ENCODE peak calls at places on chromosome 15, in four cellular contexts. Z is GM13976; F is activated naive CD4-positive, alpha-beta T cell treated with anti-CD3 and anti-CD28 coated beads for 36 hours; G is Jurkat, Clone E6-1. N is an unnamed sample.

GRCh38 chr15:63061971-63062370 is 19.4 kb downstream of the TPM1 start:
- DNase-seq in Z (no peak), F (no peak), G (no peak), N (no peak)

GRCh38 chr15:35507932-35508638 is 37.9 kb downstream of the DPH6 start:
- DNase-seq in F (no peak), G (no peak), Z (no peak), N (no peak)

GRCh38 chr15:36465304-36465703 is 114.1 kb upstream of the CDIN1 start:
- DNase-seq in G (no peak), Z (no peak), F (no peak), N (no peak)

GRCh38 chr15:89642106-89642505 is 13.2 kb downstream of the KIF7 start:
- DNase-seq in G (no peak), F (no peak), Z (no peak), N (no peak)

GRCh38 chr15:67105065-67105951 is 39.9 kb downstream of the SMAD3 start:
- DNase-seq in F (no peak), G (no peak), Z (no peak), N (no peak)

GRCh38 chr15:79779739-79780138 is 117.1 kb downstream of the MTHFS start:
- DNase-seq in G (no peak), F (peak), Z (peak), N (no peak)

GRCh38 chr15:47331796-47332480 is 385.4 kb upstream of the SEMA6D start:
- DNase-seq in Z (no peak), F (no peak), G (no peak), N (no peak)

GRCh38 chr15:39153058-39153457 is 427.8 kb upstream of the THBS1 start:
- DNase-seq in F (no peak), Z (no peak), G (no peak), N (no peak)

GRCh38 chr15:85329561-85330421 is 50.6 kb upstream of the AKAP13 start:
- DNase-seq in F (peak), G (peak), Z (peak), N (no peak)

GRCh38 chr15:43370310-43370974 is 401 bp downstream of the ZSCAN29 start:
- DNase-seq in G (no peak), F (peak), Z (no peak), N (no peak)

GRCh38 chr15:60971719-60972118 is 257.4 kb downstream of the RORA start:
- DNase-seq in F (no peak), Z (no peak), G (no peak), N (no peak)

GRCh38 chr15:70512772-70513362 is 250.5 kb downstream of the UACA start:
- DNase-seq in F (peak), G (peak), Z (peak), N (no peak)

GRCh38 chr15:45378913-45379262 is 544 bp upstream of the GATM start:
- DNase-seq in F (no peak), Z (no peak), G (no peak), N (peak)

GRCh38 chr15:101132390-101133180 is 119.3 kb downstream of the CHSY1 start:
- DNase-seq in G (no peak), F (no peak), Z (no peak), N (no peak)

GRCh38 chr15:50261979-50262378 is 3.5 kb downstream of the HDC start:
- DNase-seq in G (no peak), F (peak), Z (no peak), N (no peak)

GRCh38 chr15:100019601-100020000 is 286.4 kb upstream of the LYSMD4 start:
- DNase-seq in F (no peak), G (no peak), Z (no peak), N (no peak)

GRCh38 chr15:45456212-45457106 is 66.1 kb downstream of the SLC30A4 start:
- DNase-seq in Z (peak), F (peak), G (peak), N (no peak)

GRCh38 chr15:47993051-47993450 is 127.7 kb upstream of the SLC24A5 start:
- DNase-seq in F (no peak), Z (no peak), G (no peak), N (no peak)

GRCh38 chr15:31108836-31109235 is 7.3 kb upstream of the TRPM1 start:
- DNase-seq in Z (no peak), F (no peak), G (no peak), N (no peak)

GRCh38 chr15:81853349-81853748 is 192.5 kb downstream of the MEX3B start:
- DNase-seq in Z (no peak), G (no peak), F (no peak), N (no peak)

GRCh38 chr15:84868037-84868880 is 16.2 kb upstream of the SLC28A1 start:
- DNase-seq in F (no peak), G (no peak), Z (no peak), N (no peak)

GRCh38 chr15:94234300-94234699 is 2.9 kb downstream of the MCTP2 start:
- DNase-seq in G (no peak), Z (no peak), F (peak), N (no peak)

GRCh38 chr15:96333194-96334016 is 2.9 kb downstream of the NR2F2 start:
- DNase-seq in F (no peak), Z (peak), G (no peak), N (peak)

GRCh38 chr15:89088605-89089315 is 504 bp downstream of the ABHD2 start:
- DNase-seq in G (no peak), F (no peak), Z (peak), N (no peak)

GRCh38 chr15:43795997-43796396 is 3.9 kb downstream of the SERF2 start:
- DNase-seq in G (no peak), Z (no peak), F (no peak), N (no peak)

GRCh38 chr15:85168642-85169173 is 187.1 kb downstream of the PDE8A start:
- DNase-seq in Z (peak), F (peak), G (peak), N (no peak)

GRCh38 chr15:65914371-65914770 is 45.1 kb downstream of the RAB11A start:
- DNase-seq in F (no peak), Z (no peak), G (no peak), N (no peak)

GRCh38 chr15:80641384-80641783 is 53.7 kb upstream of the ABHD17C start:
- DNase-seq in Z (no peak), F (no peak), G (no peak), N (no peak)